ENCODE peak calls at places on chromosomes 4 and X, in four cellular contexts. I, O, T and C are unnamed samples.
A peak's percentile ranks its signal among the peaks of the same experiment; 100 is the strongest.

GRCh38 chr4:40721730-40722171 is 28.0 kb upstream of the NSUN7 start:
- DNase-seq in O (no peak), T (peak; percentile 36), I (no peak), C (peak; percentile 17)

GRCh38 chr4:182277402-182277801 is 34.2 kb downstream of the TENM3 start:
- DNase-seq in O (no peak), I (no peak), T (no peak), C (peak; percentile 53)

GRCh38 chr4:129064717-129065116 is 28.6 kb downstream of the SCLT1 start:
- DNase-seq in T (no peak), O (no peak), I (peak; percentile 83), C (peak; percentile 65)

GRCh38 chr4:67087897-67088296 is 457.4 kb downstream of the CENPC start:
- DNase-seq in O (no peak), I (no peak), T (peak; percentile 51), C (peak; percentile 5)

GRCh38 chrX:11870789-11871188 is 112.8 kb downstream of the MSL3 start:
- DNase-seq in I (no peak), O (no peak), T (no peak), C (no peak)

GRCh38 chr4:105714932-105715331 is 6.3 kb downstream of the GSTCD start:
- DNase-seq in I (no peak), T (no peak), O (no peak), C (no peak)

GRCh38 chr4:38454284-38454683 is 209.7 kb upstream of the KLF3 start:
- DNase-seq in I (no peak), O (no peak), T (no peak), C (no peak)

GRCh38 chr4:59698041-59698440 is 1502.1 kb upstream of the ADGRL3 start:
- DNase-seq in I (no peak), T (no peak), O (no peak), C (no peak)

GRCh38 chrX:20252392-20253231 is 14.1 kb downstream of the RPS6KA3 start:
- DNase-seq in O (peak; percentile 63), T (peak; percentile 28), I (no peak), C (peak; percentile 33)

GRCh38 chr4:156634612-156635011 is 337.0 kb downstream of the PDGFC start:
- DNase-seq in T (no peak), I (peak; percentile 27), O (no peak), C (no peak)

GRCh38 chr4:5039800-5040199 is 11.5 kb upstream of the STK32B start:
- DNase-seq in I (no peak), T (no peak), O (no peak), C (no peak)

GRCh38 chr4:139389102-139389501 is 64.8 kb upstream of the RAB33B start:
- DNase-seq in O (no peak), T (no peak), I (no peak), C (no peak)

GRCh38 chrX:10634681-10635161 is 14.3 kb upstream of the MID1 start:
- DNase-seq in O (no peak), I (peak; percentile 69), T (no peak), C (peak; percentile 71)

GRCh38 chr4:183241771-183242170 is 78.3 kb downstream of the CLDN22 start:
- DNase-seq in I (no peak), T (no peak), O (no peak), C (peak; percentile 26)

GRCh38 chr4:114400531-114400930 is 198.1 kb upstream of the UGT8 start:
- DNase-seq in I (no peak), T (no peak), O (no peak), C (no peak)

GRCh38 chrX:20061869-20062254 is 54.8 kb downstream of the MAP7D2 start:
- DNase-seq in T (no peak), O (no peak), I (peak; percentile 49), C (peak; percentile 60)

GRCh38 chrX:74293343-74293946 is 10.5 kb upstream of the ZCCHC13 start:
- DNase-seq in I (peak; percentile 28), O (peak; percentile 93), T (peak; percentile 83), C (peak; percentile 77)

GRCh38 chr4:108483077-108483476 is 137.3 kb upstream of the RPL34 start:
- DNase-seq in O (no peak), I (no peak), T (no peak), C (no peak)

GRCh38 chrX:31227250-31227649 is 155.4 kb upstream of the FTHL17 start:
- DNase-seq in I (no peak), O (no peak), T (peak; percentile 15), C (peak; percentile 80)

GRCh38 chr4:84279678-84280077 is 219.4 kb downstream of the NKX6-1 start:
- DNase-seq in I (no peak), O (no peak), T (no peak), C (peak; percentile 8)

GRCh38 chr4:7788193-7788592 is 151.5 kb downstream of the AFAP1 start:
- DNase-seq in O (peak; percentile 55), T (no peak), I (no peak), C (no peak)

GRCh38 chr4:336893-337142 is 796 bp upstream of the ZNF141 start:
- DNase-seq in O (peak; percentile 83), I (no peak), T (peak; percentile 34), C (no peak)

GRCh38 chr4:75542824-75543223 is 13.0 kb upstream of the ODAPH start:
- DNase-seq in T (peak; percentile 17), I (peak; percentile 62), O (no peak), C (peak; percentile 65)

GRCh38 chr4:85029453-85029852 is 63.0 kb upstream of the WDFY3 start:
- DNase-seq in T (no peak), I (no peak), O (no peak), C (no peak)

GRCh38 chrX:10254746-10255145 is 98.0 kb downstream of the CLCN4 start:
- DNase-seq in O (no peak), I (no peak), T (no peak), C (peak; percentile 20)

GRCh38 chrX:7132335-7133035 is 15.0 kb upstream of the STS start:
- DNase-seq in T (peak; percentile 79), O (no peak), I (peak; percentile 48), C (peak; percentile 77)

GRCh38 chr4:156493858-156494257 is 477.7 kb downstream of the PDGFC start:
- DNase-seq in T (no peak), I (no peak), O (no peak), C (peak; percentile 47)

GRCh38 chrX:30373479-30373878 is 64.3 kb upstream of the NR0B1 start:
- DNase-seq in O (no peak), I (no peak), T (no peak), C (no peak)

GRCh38 chr4:152678841-152679240 is 956 bp downstream of the TMEM154 start:
- DNase-seq in T (no peak), O (no peak), I (no peak), C (no peak)
- H3K4me3 ChIP-seq in T (no peak overlapping the region), O (no peak overlapping the region), I (no peak overlapping the region), C (peak overlapping the region; percentile 69)

GRCh38 chr4:1647432-1647831 is 36.7 kb downstream of the FAM53A start:
- DNase-seq in T (no peak), O (peak; percentile 54), I (no peak), C (no peak)

GRCh38 chr4:1644906-1645657 is 39.0 kb downstream of the FAM53A start:
- DNase-seq in O (peak; percentile 95), T (peak; percentile 71), I (no peak), C (peak; percentile 51)

GRCh38 chr4:1652088-1652487 is 32.0 kb downstream of the FAM53A start:
- DNase-seq in I (no peak), O (no peak), T (no peak), C (no peak)

GRCh38 chr4:1651609-1652008 is 32.5 kb downstream of the FAM53A start:
- DNase-seq in T (no peak), O (no peak), I (no peak), C (no peak)

GRCh38 chr4:1648962-1649361 is 35.2 kb downstream of the FAM53A start:
- DNase-seq in T (no peak), O (no peak), I (no peak), C (no peak)
- TF ChIP-seq CTCF in T (no peak), O (no peak), I (no peak), C (no peak)

GRCh38 chrX:139691843-139692505 is 16.0 kb downstream of the MCF2 start:
- DNase-seq in T (peak; percentile 5), I (no peak), O (no peak), C (no peak)
- H3K4me3 ChIP-seq in T (no peak overlapping the region), I (peak overlapping the region; percentile 36), O (peak overlapping the region; percentile 21), C (peak overlapping the region; percentile 48)

DNA sequence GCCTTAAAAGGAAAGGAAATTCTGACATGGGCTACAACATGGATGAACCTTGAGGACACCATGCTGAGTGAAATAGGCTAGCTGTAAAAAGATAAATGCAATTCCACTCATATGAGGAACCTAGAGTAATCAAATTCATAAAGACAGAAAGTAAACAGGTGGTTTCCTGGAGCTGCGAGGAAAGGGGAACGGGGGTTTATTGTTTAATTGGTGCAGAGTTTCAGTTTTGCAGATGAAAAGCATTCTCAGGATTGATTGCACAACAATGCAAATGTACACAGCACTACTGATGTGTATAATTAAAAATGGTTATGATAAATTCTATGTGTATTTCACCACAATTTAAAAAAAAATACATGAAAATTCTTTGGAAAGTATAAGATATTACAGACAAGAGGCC is 24.0 kb downstream of the PLRG1 start:
- DNase-seq in T (no peak), I (no peak), O (no peak), C (no peak)
- TF ChIP-seq CTCF in T (no peak), I (no peak), O (no peak), C (no peak)

GRCh38 chr4:111540661-111541060 is 604.6 kb upstream of the FAM241A start:
- DNase-seq in O (no peak), I (no peak), T (no peak), C (no peak)

GRCh38 chr4:111535792-111536191 is 609.5 kb upstream of the FAM241A start:
- DNase-seq in O (no peak), T (no peak), I (no peak), C (no peak)

GRCh38 chr4:111537165-111537564 is 608.1 kb upstream of the FAM241A start:
- DNase-seq in I (no peak), T (no peak), O (no peak), C (no peak)

GRCh38 chr4:111542056-111542455 is 603.2 kb upstream of the FAM241A start:
- DNase-seq in I (no peak), T (no peak), O (no peak), C (peak; percentile 51)

GRCh38 chr4:111537861-111538260 is 607.4 kb upstream of the FAM241A start:
- DNase-seq in O (no peak), T (no peak), I (no peak), C (peak; percentile 77)
- H3K4me3 ChIP-seq in O (no peak overlapping the region), T (no peak overlapping the region), I (no peak overlapping the region), C (no peak overlapping the region)